ENCODE peak calls at places on chromosomes 12 and 14, in eight cellular contexts. One of them, this sample, is unnamed.

GRCh38 chr12:115451785-115452736 is 768.1 kb upstream of the TBX3 start:
- DNase-seq in hepatocyte: peak; percentile 96
- DNase-seq in A549: no peak
- DNase-seq in OCI-LY7: no peak
- DNase-seq in mesendoderm: peak; percentile 92
- DNase-seq in MM.1S: peak; percentile 6
- DNase-seq in PC-3: peak; percentile 42
- DNase-seq in IMR-90: peak; percentile 10
- DNase-seq in this sample: peak; percentile 7

GRCh38 chr14:58283730-58284129 is 14.6 kb upstream of the ARID4A start:
- DNase-seq in MM.1S: no peak
- DNase-seq in PC-3: no peak
- DNase-seq in IMR-90: no peak
- DNase-seq in A549: no peak
- DNase-seq in mesendoderm: no peak
- DNase-seq in hepatocyte: no peak
- DNase-seq in OCI-LY7: no peak
- DNase-seq in this sample: no peak

GRCh38 chr14:24238123-24238522 is 4.3 kb downstream of the TINF2 start:
- DNase-seq in hepatocyte: peak; percentile 44
- DNase-seq in PC-3: peak; percentile 48
- DNase-seq in OCI-LY7: no peak
- DNase-seq in A549: no peak
- DNase-seq in MM.1S: no peak
- DNase-seq in IMR-90: no peak
- DNase-seq in mesendoderm: peak; percentile 7
- DNase-seq in this sample: peak; percentile 90

GRCh38 chr14:52546318-52546670 is 6.0 kb downstream of the TXNDC16 start:
- DNase-seq in MM.1S: no peak
- DNase-seq in mesendoderm: no peak
- DNase-seq in PC-3: no peak
- DNase-seq in IMR-90: no peak
- DNase-seq in A549: no peak
- DNase-seq in OCI-LY7: peak; percentile 62
- DNase-seq in hepatocyte: no peak
- DNase-seq in this sample: no peak

GRCh38 chr14:91315844-91316267 is 71.4 kb upstream of the GPR68 start:
- DNase-seq in mesendoderm: peak; percentile 7
- DNase-seq in MM.1S: peak; percentile 73
- DNase-seq in PC-3: no peak
- DNase-seq in hepatocyte: no peak
- DNase-seq in IMR-90: no peak
- DNase-seq in OCI-LY7: peak; percentile 86
- DNase-seq in A549: no peak
- DNase-seq in this sample: no peak

GRCh38 chr14:31013841-31014240 is 11.6 kb upstream of the AP4S1 start:
- DNase-seq in MM.1S: no peak
- DNase-seq in A549: no peak
- DNase-seq in PC-3: no peak
- DNase-seq in mesendoderm: no peak
- DNase-seq in OCI-LY7: no peak
- DNase-seq in hepatocyte: no peak
- DNase-seq in IMR-90: no peak
- DNase-seq in this sample: no peak

GRCh38 chr14:64388533-64389243 is 535 bp downstream of the MTHFD1 start:
- DNase-seq in hepatocyte: peak; percentile 44
- DNase-seq in MM.1S: no peak
- DNase-seq in PC-3: peak; percentile 27
- DNase-seq in OCI-LY7: peak; percentile 19
- DNase-seq in mesendoderm: peak; percentile 46
- DNase-seq in IMR-90: peak; percentile 30
- DNase-seq in A549: no peak
- DNase-seq in this sample: peak; percentile 2

GRCh38 chr14:75282166-75282547 is 3.5 kb downstream of the FOS start:
- DNase-seq in hepatocyte: peak; percentile 58
- DNase-seq in OCI-LY7: no peak
- DNase-seq in PC-3: no peak
- DNase-seq in MM.1S: no peak
- DNase-seq in mesendoderm: peak; percentile 54
- DNase-seq in A549: no peak
- DNase-seq in IMR-90: peak; percentile 60
- DNase-seq in this sample: peak; percentile 97

GRCh38 chr12:83042441-83043215 is 355.9 kb downstream of the TMTC2 start:
- DNase-seq in OCI-LY7: no peak
- DNase-seq in A549: no peak
- DNase-seq in MM.1S: no peak
- DNase-seq in mesendoderm: peak; percentile 50
- DNase-seq in hepatocyte: no peak
- DNase-seq in IMR-90: no peak
- DNase-seq in PC-3: no peak
- DNase-seq in this sample: no peak

GRCh38 chr12:116864371-116865160 is 16.7 kb downstream of the HRK start:
- DNase-seq in PC-3: peak; percentile 92
- DNase-seq in A549: peak; percentile 53
- DNase-seq in MM.1S: no peak
- DNase-seq in mesendoderm: no peak
- DNase-seq in OCI-LY7: no peak
- DNase-seq in IMR-90: peak; percentile 87
- DNase-seq in hepatocyte: no peak
- DNase-seq in this sample: peak; percentile 88

GRCh38 chr14:75229923-75230792 is 48.5 kb upstream of the FOS start:
- DNase-seq in PC-3: peak; percentile 74
- DNase-seq in mesendoderm: peak; percentile 98
- DNase-seq in hepatocyte: peak; percentile 54
- DNase-seq in A549: peak; percentile 84
- DNase-seq in OCI-LY7: peak; percentile 72
- DNase-seq in IMR-90: peak; percentile 34
- DNase-seq in MM.1S: peak; percentile 70
- DNase-seq in this sample: no peak

GRCh38 chr14:95500772-95501401 is 15.6 kb downstream of the SYNE3 start:
- DNase-seq in IMR-90: peak; percentile 90
- DNase-seq in OCI-LY7: no peak
- DNase-seq in hepatocyte: peak; percentile 61
- DNase-seq in PC-3: peak; percentile 66
- DNase-seq in mesendoderm: no peak
- DNase-seq in MM.1S: no peak
- DNase-seq in A549: peak; percentile 31
- DNase-seq in this sample: peak; percentile 76

GRCh38 chr12:66398931-66399625 is 96.8 kb downstream of the HELB start:
- DNase-seq in IMR-90: peak; percentile 60
- DNase-seq in hepatocyte: no peak
- DNase-seq in mesendoderm: no peak
- DNase-seq in OCI-LY7: no peak
- DNase-seq in MM.1S: peak; percentile 38
- DNase-seq in A549: no peak
- DNase-seq in PC-3: peak; percentile 30
- DNase-seq in this sample: no peak

GRCh38 chr14:56417173-56417572 is 162.4 kb upstream of the TMEM260 start:
- DNase-seq in A549: no peak
- DNase-seq in hepatocyte: no peak
- DNase-seq in mesendoderm: no peak
- DNase-seq in MM.1S: no peak
- DNase-seq in IMR-90: no peak
- DNase-seq in OCI-LY7: no peak
- DNase-seq in PC-3: no peak
- DNase-seq in this sample: no peak

GRCh38 chr14:77003960-77004710 is 24.4 kb downstream of the IRF2BPL start:
- DNase-seq in PC-3: peak; percentile 82
- DNase-seq in A549: no peak
- DNase-seq in hepatocyte: peak; percentile 78
- DNase-seq in OCI-LY7: no peak
- DNase-seq in mesendoderm: no peak
- DNase-seq in IMR-90: peak; percentile 85
- DNase-seq in MM.1S: no peak
- DNase-seq in this sample: peak; percentile 92

GRCh38 chr14:71586131-71586893 is 345.9 kb upstream of the RGS6 start:
- DNase-seq in PC-3: no peak
- DNase-seq in A549: no peak
- DNase-seq in hepatocyte: peak; percentile 7
- DNase-seq in OCI-LY7: no peak
- DNase-seq in MM.1S: no peak
- DNase-seq in mesendoderm: peak; percentile 25
- DNase-seq in IMR-90: peak; percentile 59
- DNase-seq in this sample: no peak

GRCh38 chr12:31629756-31630732 is 29.4 kb upstream of the ETFBKMT start:
- DNase-seq in OCI-LY7: no peak
- DNase-seq in MM.1S: no peak
- DNase-seq in PC-3: no peak
- DNase-seq in A549: no peak
- DNase-seq in IMR-90: peak; percentile 55
- DNase-seq in mesendoderm: no peak
- DNase-seq in hepatocyte: peak; percentile 18
- DNase-seq in this sample: no peak

GRCh38 chr12:104734541-104735075 is 223.5 kb downstream of the SLC41A2 start:
- DNase-seq in PC-3: no peak
- DNase-seq in MM.1S: no peak
- DNase-seq in A549: no peak
- DNase-seq in OCI-LY7: no peak
- DNase-seq in mesendoderm: no peak
- DNase-seq in IMR-90: no peak
- DNase-seq in hepatocyte: no peak
- DNase-seq in this sample: no peak

GRCh38 chr12:110576504-110576903 is 6.6 kb downstream of the PPTC7 start:
- DNase-seq in MM.1S: no peak
- DNase-seq in mesendoderm: no peak
- DNase-seq in A549: no peak
- DNase-seq in hepatocyte: no peak
- DNase-seq in PC-3: no peak
- DNase-seq in IMR-90: no peak
- DNase-seq in OCI-LY7: no peak
- DNase-seq in this sample: no peak

DNA sequence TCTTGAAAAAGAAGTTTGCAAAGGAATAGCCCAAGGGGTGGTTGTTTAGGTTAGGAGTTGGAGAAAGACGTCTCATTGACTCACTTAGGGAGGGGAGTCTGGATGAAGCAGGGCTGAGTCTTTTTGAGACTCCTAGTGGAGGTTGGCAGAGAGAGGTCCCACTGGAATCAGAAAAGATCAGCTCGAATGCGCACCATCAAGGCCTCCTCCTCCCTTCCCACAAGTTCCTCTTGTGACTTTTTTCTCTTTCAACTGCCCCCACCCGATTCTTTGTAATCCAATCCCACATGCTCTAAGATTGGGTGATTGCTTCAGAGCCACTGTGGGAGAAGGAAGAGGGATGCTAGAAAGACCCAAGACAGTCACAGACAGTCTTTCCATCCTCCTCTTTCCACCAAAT is 2.0 kb downstream of the ARHGEF40 start:
- DNase-seq in OCI-LY7: no peak
- DNase-seq in IMR-90: peak; percentile 81
- DNase-seq in MM.1S: no peak
- DNase-seq in PC-3: no peak
- DNase-seq in hepatocyte: peak; percentile 56
- DNase-seq in A549: no peak
- DNase-seq in mesendoderm: peak; percentile 70
- DNase-seq in this sample: no peak
- H3K4me2 ChIP-seq in OCI-LY7: peak overlapping the region; percentile 87
- H3K4me2 ChIP-seq in IMR-90: peak overlapping the region; percentile 93
- H3K4me2 ChIP-seq in MM.1S: peak overlapping the region; percentile 95
- H3K4me2 ChIP-seq in PC-3: peak overlapping the region; percentile 93
- H3K4me2 ChIP-seq in hepatocyte: peak overlapping the region; percentile 92
- H3K4me2 ChIP-seq in A549: peak overlapping the region; percentile 99
- H3K4me2 ChIP-seq in mesendoderm: peak overlapping the region; percentile 78
- H3K4me2 ChIP-seq in this sample: peak overlapping the region; percentile 97

GRCh38 chr12:80032967-80033366 is 66.4 kb upstream of the OTOGL start:
- DNase-seq in OCI-LY7: no peak
- DNase-seq in A549: no peak
- DNase-seq in hepatocyte: no peak
- DNase-seq in PC-3: no peak
- DNase-seq in IMR-90: peak; percentile 12
- DNase-seq in MM.1S: no peak
- DNase-seq in mesendoderm: no peak
- DNase-seq in this sample: no peak
- H3K4me2 ChIP-seq in OCI-LY7: no peak overlapping the region
- H3K4me2 ChIP-seq in A549: no peak overlapping the region
- H3K4me2 ChIP-seq in hepatocyte: no peak overlapping the region
- H3K4me2 ChIP-seq in PC-3: peak overlapping the region; percentile 48
- H3K4me2 ChIP-seq in IMR-90: no peak overlapping the region
- H3K4me2 ChIP-seq in MM.1S: no peak overlapping the region
- H3K4me2 ChIP-seq in mesendoderm: no peak overlapping the region
- H3K4me2 ChIP-seq in this sample: no peak overlapping the region

GRCh38 chr12:68148261-68148951 is 11.1 kb downstream of the IFNG start:
- DNase-seq in MM.1S: no peak
- DNase-seq in OCI-LY7: no peak
- DNase-seq in IMR-90: no peak
- DNase-seq in A549: no peak
- DNase-seq in mesendoderm: peak; percentile 35
- DNase-seq in PC-3: no peak
- DNase-seq in hepatocyte: no peak
- DNase-seq in this sample: peak; percentile 9
- H3K4me2 ChIP-seq in MM.1S: no peak overlapping the region
- H3K4me2 ChIP-seq in OCI-LY7: no peak overlapping the region
- H3K4me2 ChIP-seq in IMR-90: no peak overlapping the region
- H3K4me2 ChIP-seq in A549: no peak overlapping the region
- H3K4me2 ChIP-seq in mesendoderm: no peak overlapping the region
- H3K4me2 ChIP-seq in PC-3: no peak overlapping the region
- H3K4me2 ChIP-seq in hepatocyte: no peak overlapping the region
- H3K4me2 ChIP-seq in this sample: no peak overlapping the region

GRCh38 chr14:38120109-38120508 is 87.6 kb upstream of the SSTR1 start:
- DNase-seq in OCI-LY7: no peak
- DNase-seq in A549: no peak
- DNase-seq in hepatocyte: no peak
- DNase-seq in PC-3: no peak
- DNase-seq in IMR-90: no peak
- DNase-seq in mesendoderm: no peak
- DNase-seq in MM.1S: no peak
- DNase-seq in this sample: no peak

GRCh38 chr14:38121280-38121679 is 86.4 kb upstream of the SSTR1 start:
- DNase-seq in A549: no peak
- DNase-seq in mesendoderm: no peak
- DNase-seq in PC-3: no peak
- DNase-seq in MM.1S: no peak
- DNase-seq in IMR-90: no peak
- DNase-seq in hepatocyte: no peak
- DNase-seq in OCI-LY7: peak; percentile 17
- DNase-seq in this sample: no peak

GRCh38 chr14:38122241-38122640 is 85.5 kb upstream of the SSTR1 start:
- DNase-seq in PC-3: peak; percentile 42
- DNase-seq in MM.1S: no peak
- DNase-seq in A549: no peak
- DNase-seq in mesendoderm: no peak
- DNase-seq in OCI-LY7: no peak
- DNase-seq in IMR-90: peak; percentile 51
- DNase-seq in hepatocyte: no peak
- DNase-seq in this sample: no peak

GRCh38 chr14:38113546-38113945 is 94.2 kb upstream of the SSTR1 start:
- DNase-seq in hepatocyte: no peak
- DNase-seq in PC-3: no peak
- DNase-seq in A549: no peak
- DNase-seq in IMR-90: no peak
- DNase-seq in OCI-LY7: no peak
- DNase-seq in mesendoderm: no peak
- DNase-seq in MM.1S: no peak
- DNase-seq in this sample: no peak

DNA sequence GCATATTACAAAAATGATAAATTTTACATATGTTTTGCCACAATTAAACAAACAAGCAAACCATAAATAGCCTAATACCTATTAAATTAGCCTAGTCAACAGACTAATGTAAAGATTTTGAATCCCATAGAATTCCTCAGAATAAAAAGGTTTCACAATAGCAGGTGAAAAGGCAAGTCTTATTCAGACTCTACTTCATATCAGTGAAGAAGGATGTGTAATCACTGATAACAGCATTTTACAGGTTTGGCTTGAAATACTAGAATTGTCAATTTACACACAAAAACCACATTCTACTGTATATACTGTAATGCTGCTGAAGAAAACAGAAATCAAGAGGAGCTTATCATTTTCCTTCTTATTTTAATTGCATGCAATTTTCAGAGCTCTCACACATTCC is 90.8 kb upstream of the SSTR1 start:
- DNase-seq in MM.1S: no peak
- DNase-seq in A549: no peak
- DNase-seq in IMR-90: no peak
- DNase-seq in mesendoderm: no peak
- DNase-seq in OCI-LY7: no peak
- DNase-seq in PC-3: no peak
- DNase-seq in hepatocyte: no peak
- DNase-seq in this sample: peak; percentile 54
- H3K4me2 ChIP-seq in MM.1S: no peak overlapping the region
- H3K4me2 ChIP-seq in A549: no peak overlapping the region
- H3K4me2 ChIP-seq in IMR-90: no peak overlapping the region
- H3K4me2 ChIP-seq in mesendoderm: no peak overlapping the region
- H3K4me2 ChIP-seq in OCI-LY7: no peak overlapping the region
- H3K4me2 ChIP-seq in PC-3: no peak overlapping the region
- H3K4me2 ChIP-seq in hepatocyte: no peak overlapping the region
- H3K4me2 ChIP-seq in this sample: no peak overlapping the region